ENCODE peak calls at places on chromosomes 5 and 9, in six cellular contexts. One of them, this sample, is unnamed.
A peak's percentile ranks its signal among the peaks of the same experiment; 100 is the strongest.

GRCh38 chr9:95284152-95284551 is 33.4 kb downstream of the FANCC start:
- DNase-seq in HepG2: no peak
- DNase-seq in HCT116: no peak
- DNase-seq in H1: no peak
- DNase-seq in K562: no peak
- DNase-seq in SK-N-SH: no peak
- DNase-seq in this sample: peak; percentile 22

GRCh38 chr5:157390924-157391297 is 69.1 kb upstream of the NIPAL4 start:
- DNase-seq in HepG2: no peak
- DNase-seq in HCT116: no peak
- DNase-seq in H1: no peak
- DNase-seq in K562: no peak
- DNase-seq in SK-N-SH: no peak
- DNase-seq in this sample: no peak

GRCh38 chr5:159240301-159240870 is 22.7 kb upstream of the UBLCP1 start:
- DNase-seq in HepG2: no peak
- DNase-seq in HCT116: no peak
- DNase-seq in H1: no peak
- DNase-seq in K562: peak; percentile 49
- DNase-seq in SK-N-SH: no peak
- DNase-seq in this sample: no peak

GRCh38 chr5:39580702-39581498 is 156.1 kb upstream of the DAB2 start:
- DNase-seq in HepG2: no peak
- DNase-seq in HCT116: no peak
- DNase-seq in H1: no peak
- DNase-seq in K562: no peak
- DNase-seq in SK-N-SH: no peak
- DNase-seq in this sample: no peak

GRCh38 chr5:3607541-3608147 is 12.0 kb downstream of the IRX1 start:
- DNase-seq in HepG2: no peak
- DNase-seq in HCT116: no peak
- DNase-seq in H1: no peak
- DNase-seq in K562: no peak
- DNase-seq in SK-N-SH: no peak
- DNase-seq in this sample: no peak

GRCh38 chr5:77531297-77531696 is 39.2 kb upstream of the WDR41 start:
- DNase-seq in HepG2: no peak
- DNase-seq in HCT116: no peak
- DNase-seq in H1: no peak
- DNase-seq in K562: no peak
- DNase-seq in SK-N-SH: no peak
- DNase-seq in this sample: no peak

GRCh38 chr9:6096821-6097220 is 81.4 kb upstream of the RANBP6 start:
- DNase-seq in HepG2: no peak
- DNase-seq in HCT116: no peak
- DNase-seq in H1: no peak
- DNase-seq in K562: no peak
- DNase-seq in SK-N-SH: no peak
- DNase-seq in this sample: no peak

GRCh38 chr5:135240283-135240633 is 158.8 kb downstream of the MACROH2A1 start:
- DNase-seq in HepG2: no peak
- DNase-seq in HCT116: no peak
- DNase-seq in H1: no peak
- DNase-seq in K562: no peak
- DNase-seq in SK-N-SH: no peak
- DNase-seq in this sample: no peak

GRCh38 chr5:95761771-95762680 is 30.9 kb downstream of the RHOBTB3 start:
- DNase-seq in HepG2: no peak
- DNase-seq in HCT116: no peak
- DNase-seq in H1: no peak
- DNase-seq in K562: no peak
- DNase-seq in SK-N-SH: peak; percentile 57
- DNase-seq in this sample: no peak
- TF ChIP-seq JUND in HepG2: no peak
- TF ChIP-seq JUND in HCT116: no peak
- TF ChIP-seq JUND in H1: no peak
- TF ChIP-seq JUND in K562: no peak
- TF ChIP-seq JUND in SK-N-SH: no peak
- TF ChIP-seq JUND in this sample: no peak

GRCh38 chr9:27445057-27445990 is 78.8 kb upstream of the IFNK start:
- DNase-seq in HepG2: no peak
- DNase-seq in HCT116: no peak
- DNase-seq in H1: no peak
- DNase-seq in K562: no peak
- DNase-seq in SK-N-SH: no peak
- DNase-seq in this sample: no peak

GRCh38 chr9:27442464-27442863 is 81.6 kb upstream of the IFNK start:
- DNase-seq in HepG2: no peak
- DNase-seq in HCT116: no peak
- DNase-seq in H1: no peak
- DNase-seq in K562: no peak
- DNase-seq in SK-N-SH: no peak
- DNase-seq in this sample: no peak

GRCh38 chr9:27437652-27438373 is 86.3 kb upstream of the IFNK start:
- DNase-seq in HepG2: no peak
- DNase-seq in HCT116: no peak
- DNase-seq in H1: no peak
- DNase-seq in K562: peak; percentile 51
- DNase-seq in SK-N-SH: no peak
- DNase-seq in this sample: no peak

GRCh38 chr9:27441741-27442070 is 82.4 kb upstream of the IFNK start:
- DNase-seq in HepG2: no peak
- DNase-seq in HCT116: no peak
- DNase-seq in H1: no peak
- DNase-seq in K562: no peak
- DNase-seq in SK-N-SH: no peak
- DNase-seq in this sample: no peak

DNA sequence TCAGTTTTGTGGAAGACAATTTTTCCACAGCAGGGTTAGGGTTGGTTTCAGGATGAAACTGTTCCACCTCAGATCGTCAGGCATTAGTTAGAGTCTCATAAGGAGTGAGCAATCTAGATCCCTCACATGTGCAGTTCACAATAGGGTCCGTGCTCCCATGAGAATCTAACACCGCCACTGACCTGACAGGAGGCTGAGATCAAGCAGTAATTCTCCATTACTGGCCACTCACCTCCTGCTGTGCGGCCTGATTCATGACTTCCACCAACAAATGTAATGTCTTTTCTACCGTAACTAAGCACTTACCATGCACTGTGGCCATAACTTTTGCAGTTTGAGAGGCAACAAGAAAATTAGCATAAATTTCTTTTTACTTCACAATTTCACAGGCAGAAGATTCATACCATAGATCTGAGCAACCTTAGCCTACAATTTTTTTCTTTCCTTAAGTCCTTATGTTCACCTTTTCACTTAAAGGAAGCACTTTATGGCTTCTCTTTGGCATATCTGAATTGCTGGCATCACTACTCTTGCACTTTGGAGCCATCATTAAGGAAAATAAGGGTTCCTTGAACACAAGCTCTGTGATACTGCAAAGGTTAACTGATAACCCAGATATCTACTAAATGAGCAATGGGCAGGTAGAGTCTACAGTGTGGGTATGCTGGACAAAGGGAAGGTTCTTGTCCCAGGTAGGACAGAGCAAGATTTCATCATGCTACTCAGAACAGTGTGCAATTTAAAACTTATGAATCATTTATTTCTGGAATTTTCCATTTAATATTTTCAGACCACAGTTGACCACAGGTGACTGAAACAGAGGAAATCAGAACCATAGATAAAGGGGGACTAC is 83.0 kb upstream of the IFNK start:
- DNase-seq in HepG2: no peak
- DNase-seq in HCT116: no peak
- DNase-seq in H1: no peak
- DNase-seq in K562: no peak
- DNase-seq in SK-N-SH: no peak
- DNase-seq in this sample: no peak
- TF ChIP-seq JUND in HepG2: no peak
- TF ChIP-seq JUND in HCT116: no peak
- TF ChIP-seq JUND in H1: no peak
- TF ChIP-seq JUND in K562: no peak
- TF ChIP-seq JUND in SK-N-SH: no peak
- TF ChIP-seq JUND in this sample: no peak

GRCh38 chr5:111453290-111453689 is 59.0 kb downstream of the STARD4 start:
- DNase-seq in HepG2: no peak
- DNase-seq in HCT116: no peak
- DNase-seq in H1: no peak
- DNase-seq in K562: no peak
- DNase-seq in SK-N-SH: no peak
- DNase-seq in this sample: no peak

GRCh38 chr5:111454198-111454606 is 58.1 kb downstream of the STARD4 start:
- DNase-seq in HepG2: no peak
- DNase-seq in HCT116: no peak
- DNase-seq in H1: no peak
- DNase-seq in K562: no peak
- DNase-seq in SK-N-SH: peak; percentile 67
- DNase-seq in this sample: no peak

GRCh38 chr5:111447822-111448221 is 64.5 kb downstream of the STARD4 start:
- DNase-seq in HepG2: no peak
- DNase-seq in HCT116: no peak
- DNase-seq in H1: no peak
- DNase-seq in K562: no peak
- DNase-seq in SK-N-SH: no peak
- DNase-seq in this sample: no peak

DNA sequence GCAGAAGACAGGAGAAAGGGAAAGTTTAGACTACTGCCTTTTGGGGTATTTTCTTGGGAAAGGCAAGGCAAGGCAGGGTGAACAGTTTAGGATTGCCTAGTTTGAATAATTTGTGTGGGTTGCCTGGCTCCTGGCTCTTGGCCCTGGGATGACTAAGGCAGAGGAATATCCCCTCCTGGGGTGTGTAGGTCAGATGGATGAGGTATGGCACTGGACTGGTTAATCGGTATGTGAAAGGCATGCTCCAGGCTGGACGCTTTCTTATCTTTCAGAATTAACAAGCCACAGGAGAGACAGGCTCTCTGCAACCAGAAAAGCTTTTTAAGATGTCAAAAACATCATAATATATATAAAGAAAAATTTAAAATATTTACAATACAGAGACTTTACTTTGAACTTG is 58.6 kb downstream of the STARD4 start:
- DNase-seq in HepG2: no peak
- DNase-seq in HCT116: no peak
- DNase-seq in H1: no peak
- DNase-seq in K562: no peak
- DNase-seq in SK-N-SH: peak; percentile 67
- DNase-seq in this sample: no peak
- TF ChIP-seq JUND in HepG2: no peak
- TF ChIP-seq JUND in HCT116: no peak
- TF ChIP-seq JUND in H1: no peak
- TF ChIP-seq JUND in K562: no peak
- TF ChIP-seq JUND in SK-N-SH: peak; percentile 45
- TF ChIP-seq JUND in this sample: no peak

DNA sequence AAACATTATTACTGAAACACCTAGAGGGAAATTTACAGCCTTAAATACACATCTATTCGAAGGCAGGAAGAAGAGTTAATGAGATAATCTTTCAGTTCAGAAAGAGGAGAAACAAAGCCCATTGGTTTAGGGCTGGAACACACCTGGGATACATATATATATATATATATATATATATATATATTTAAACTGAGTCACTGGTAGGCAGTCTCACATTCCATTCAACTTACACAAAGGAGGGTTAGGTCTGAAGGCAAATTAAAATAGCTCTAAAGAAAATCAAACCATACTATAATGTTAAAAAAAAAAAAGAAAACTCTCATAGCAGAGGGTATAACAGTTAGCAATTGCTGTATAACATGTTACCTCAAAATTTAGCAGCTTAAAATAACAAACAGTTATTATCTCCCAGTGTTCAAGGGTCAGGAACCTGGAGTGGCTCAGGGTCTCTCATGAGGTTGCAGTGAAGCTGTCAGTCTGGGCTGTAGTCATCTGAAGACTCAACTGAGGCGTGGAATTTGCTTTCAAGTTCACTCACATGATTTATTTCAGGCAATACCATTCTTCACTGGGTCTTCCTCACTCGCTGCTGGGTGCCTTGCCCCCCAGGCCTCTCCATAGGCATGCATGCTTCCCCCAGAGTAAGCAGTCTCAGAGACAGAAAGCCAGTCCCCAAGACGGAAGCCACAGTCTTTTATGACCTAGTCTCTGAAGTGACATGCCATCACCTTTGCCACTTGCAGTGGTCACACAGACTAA is 332.8 kb downstream of the NSG2 start:
- DNase-seq in HepG2: no peak
- DNase-seq in HCT116: no peak
- DNase-seq in H1: no peak
- DNase-seq in K562: no peak
- DNase-seq in SK-N-SH: no peak
- DNase-seq in this sample: no peak
- TF ChIP-seq JUND in HepG2: no peak
- TF ChIP-seq JUND in HCT116: no peak
- TF ChIP-seq JUND in H1: no peak
- TF ChIP-seq JUND in K562: no peak
- TF ChIP-seq JUND in SK-N-SH: no peak
- TF ChIP-seq JUND in this sample: no peak